ENCODE peak calls at places on chromosomes 13 and 19, in six cellular contexts. One of them, this sample, is unnamed.

GRCh38 chr19:30431591-30431990 is 59.4 kb downstream of the ZNF536 start:
- DNase-seq in GM04504: no peak
- DNase-seq in NCI-H146: no peak
- DNase-seq in Peyer's patch: no peak
- DNase-seq in mammary epithelial cell: no peak
- DNase-seq in amniotic stem cell: no peak
- DNase-seq in this sample: no peak

GRCh38 chr19:33385956-33386355 is 12.4 kb downstream of the CEBPG start:
- DNase-seq in GM04504: no peak
- DNase-seq in NCI-H146: no peak
- DNase-seq in Peyer's patch: peak; percentile 48
- DNase-seq in mammary epithelial cell: no peak
- DNase-seq in amniotic stem cell: no peak
- DNase-seq in this sample: no peak

GRCh38 chr19:55304980-55305379 is 20.2 kb downstream of the TMEM150B start:
- DNase-seq in GM04504: no peak
- DNase-seq in NCI-H146: no peak
- DNase-seq in Peyer's patch: no peak
- DNase-seq in mammary epithelial cell: no peak
- DNase-seq in amniotic stem cell: no peak
- DNase-seq in this sample: no peak

GRCh38 chr19:35090160-35090794 is 25.3 kb upstream of the FXYD3 start:
- DNase-seq in GM04504: peak; percentile 27
- DNase-seq in NCI-H146: peak; percentile 50
- DNase-seq in Peyer's patch: no peak
- DNase-seq in mammary epithelial cell: peak; percentile 46
- DNase-seq in amniotic stem cell: no peak
- DNase-seq in this sample: no peak

GRCh38 chr13:31115616-31116015 is 46.1 kb downstream of the HSPH1 start:
- DNase-seq in GM04504: no peak
- DNase-seq in NCI-H146: peak; percentile 71
- DNase-seq in Peyer's patch: no peak
- DNase-seq in mammary epithelial cell: no peak
- DNase-seq in amniotic stem cell: no peak
- DNase-seq in this sample: no peak

GRCh38 chr19:7731218-7731595 is 703 bp downstream of the CLEC4G start:
- DNase-seq in GM04504: no peak
- DNase-seq in NCI-H146: no peak
- DNase-seq in Peyer's patch: no peak
- DNase-seq in mammary epithelial cell: no peak
- DNase-seq in amniotic stem cell: no peak
- DNase-seq in this sample: no peak

GRCh38 chr13:81017525-81018152 is 676.7 kb upstream of the SPRY2 start:
- DNase-seq in GM04504: peak; percentile 1
- DNase-seq in NCI-H146: peak; percentile 50
- DNase-seq in Peyer's patch: no peak
- DNase-seq in mammary epithelial cell: peak; percentile 12
- DNase-seq in amniotic stem cell: peak; percentile 48
- DNase-seq in this sample: no peak

GRCh38 chr19:7304200-7304599 is 10.0 kb upstream of the INSR start:
- DNase-seq in GM04504: no peak
- DNase-seq in NCI-H146: no peak
- DNase-seq in Peyer's patch: peak; percentile 56
- DNase-seq in mammary epithelial cell: no peak
- DNase-seq in amniotic stem cell: no peak
- DNase-seq in this sample: no peak

This sample was measured in lower lobe of right lung.